ENCODE peak calls at places on chromosomes 6 and 20, in four cellular contexts. K, G, W and R are unnamed samples.
A peak's percentile ranks its signal among the peaks of the same experiment; 100 is the strongest.

GRCh38 chr6:136696238-136696637 is 96.0 kb downstream of the MAP3K5 start:
- DNase-seq in K (no peak), G (no peak), W (peak; percentile 55), R (no peak)

GRCh38 chr6:36679043-36679821 is 718 bp downstream of the CDKN1A start:
- DNase-seq in K (peak; percentile 73), G (no peak), W (peak; percentile 59), R (peak; percentile 65)

GRCh38 chr6:69098910-69099309 is 463.8 kb downstream of the ADGRB3 start:
- DNase-seq in K (no peak), G (no peak), W (no peak), R (no peak)

GRCh38 chr6:119328866-119329806 is 20.4 kb downstream of the MAN1A1 start:
- DNase-seq in K (no peak), G (no peak), W (no peak), R (no peak)

GRCh38 chr6:148521586-148521985 is 178.9 kb downstream of the SASH1 start:
- DNase-seq in K (no peak), G (peak; percentile 46), W (peak; percentile 80), R (no peak)

GRCh38 chr20:24001901-24002405 is 13.4 kb upstream of the GGTLC1 start:
- DNase-seq in K (no peak), G (no peak), W (no peak), R (no peak)

GRCh38 chr6:37103169-37104039 is 66.5 kb upstream of the PIM1 start:
- DNase-seq in K (peak; percentile 53), G (peak; percentile 30), W (peak; percentile 49), R (peak; percentile 93)

GRCh38 chr20:45456632-45457031 is 12.9 kb upstream of the WFDC2 start:
- DNase-seq in K (peak; percentile 13), G (no peak), W (no peak), R (peak; percentile 69)

GRCh38 chr6:54646551-54647300 is 199.8 kb upstream of the FAM83B start:
- DNase-seq in K (no peak), G (no peak), W (peak; percentile 49), R (no peak)

GRCh38 chr20:19560876-19561480 is 197.1 kb upstream of the RIN2 start:
- DNase-seq in K (no peak), G (no peak), W (peak; percentile 58), R (no peak)

GRCh38 chr6:40328988-40329545 is 258.1 kb downstream of the LRFN2 start:
- DNase-seq in K (no peak), G (no peak), W (no peak), R (no peak)

GRCh38 chr20:43537921-43538854 is 20.6 kb upstream of the SGK2 start:
- DNase-seq in K (peak; percentile 63), G (peak; percentile 81), W (peak; percentile 64), R (peak; percentile 82)

GRCh38 chr6:41694815-41695536 is 40.4 kb downstream of the TFEB start:
- DNase-seq in K (no peak), G (no peak), W (no peak), R (no peak)

GRCh38 chr6:80767808-80768207 is 661.3 kb downstream of the BCKDHB start:
- DNase-seq in K (peak; percentile 82), G (peak; percentile 50), W (peak; percentile 92), R (peak; percentile 14)

GRCh38 chr20:39291301-39291700 is 329.2 kb downstream of the DHX35 start:
- DNase-seq in K (peak; percentile 49), G (no peak), W (peak; percentile 16), R (no peak)

GRCh38 chr6:122014961-122015360 is 384.5 kb upstream of the HSF2 start:
- DNase-seq in K (no peak), G (no peak), W (peak; percentile 91), R (no peak)

GRCh38 chr6:4383910-4384637 is 248.7 kb upstream of the ECI2 start:
- DNase-seq in K (no peak), G (no peak), W (no peak), R (no peak)

GRCh38 chr6:167735498-167736201 is 91.1 kb upstream of the AFDN start:
- DNase-seq in K (no peak), G (no peak), W (no peak), R (no peak)

GRCh38 chr6:40477246-40478126 is 109.7 kb downstream of the LRFN2 start:
- DNase-seq in K (peak; percentile 5), G (no peak), W (no peak), R (no peak)

GRCh38 chr20:53738039-53738944 is 144.7 kb upstream of the ZNF217 start:
- DNase-seq in K (peak; percentile 92), G (peak; percentile 69), W (peak; percentile 98), R (peak; percentile 88)

GRCh38 chr6:111087106-111087835 is at the start of gene SLC16A10:
- DNase-seq in K (peak; percentile 13), G (peak; percentile 44), W (no peak), R (peak; percentile 73)

GRCh38 chr20:10304474-10305046 is 85.9 kb downstream of the SNAP25 start:
- DNase-seq in K (no peak), G (no peak), W (no peak), R (no peak)

GRCh38 chr6:52636830-52637229 is 34.1 kb upstream of the TMEM14A start:
- DNase-seq in K (no peak), G (no peak), W (no peak), R (no peak)

GRCh38 chr20:37615507-37616425 is 78.1 kb upstream of the CTNNBL1 start:
- DNase-seq in K (peak; percentile 28), G (no peak), W (peak; percentile 4), R (peak; percentile 37)

GRCh38 chr6:119541132-119541905 is 191.8 kb upstream of the MAN1A1 start:
- DNase-seq in K (peak; percentile 90), G (peak; percentile 85), W (peak; percentile 100), R (no peak)

GRCh38 chr20:61293951-61294350 is 41.9 kb downstream of the CDH4 start:
- DNase-seq in K (no peak), G (no peak), W (no peak), R (no peak)

GRCh38 chr6:37569999-37570776 is 70.5 kb upstream of the CCDC167 start:
- DNase-seq in K (no peak), G (no peak), W (no peak), R (no peak)

GRCh38 chr6:119543332-119543731 is 193.8 kb upstream of the MAN1A1 start:
- DNase-seq in K (no peak), G (no peak), W (no peak), R (no peak)

GRCh38 chr6:25366785-25367657 is 87.8 kb downstream of the CARMIL1 start:
- DNase-seq in K (no peak), G (no peak), W (peak; percentile 23), R (no peak)

GRCh38 chr6:156191895-156192294 is 585.3 kb upstream of the ARID1B start:
- DNase-seq in K (no peak), G (no peak), W (no peak), R (no peak)

GRCh38 chr6:5584072-5584471 is 322.8 kb downstream of the FARS2 start:
- DNase-seq in K (peak; percentile 8), G (no peak), W (peak; percentile 93), R (no peak)

GRCh38 chr6:82118150-82118562 is 129.4 kb downstream of the IBTK start:
- DNase-seq in K (no peak), G (no peak), W (peak; percentile 5), R (no peak)

GRCh38 chr20:46307139-46307998 is 929 bp downstream of the CDH22 start:
- DNase-seq in K (peak; percentile 35), G (peak; percentile 87), W (peak; percentile 38), R (peak; percentile 85)